ENCODE peak calls at places on chromosomes 13 and 19, in six cellular contexts. P is AG09319; R is choroid plexus epithelial cell; V is D721Med; F is stimulated activated CD4-positive, alpha-beta T cell treated with anti-CD3 and anti-CD28 coated beads, Interleukin-1b, Interleukin-23, amount 100 ng/mL, for 1 hour; J is Calu3. W is an unnamed sample.

GRCh38 chr13:107099661-107100060 is 531.7 kb upstream of the ARGLU1 start:
- DNase-seq in P (no peak), R (peak; percentile 45), F (no peak), J (no peak), V (no peak), W (no peak)

GRCh38 chr13:99651016-99651415 is 149.7 kb downstream of the TM9SF2 start:
- DNase-seq in P (no peak), V (no peak), F (no peak), J (no peak), R (no peak), W (no peak)

GRCh38 chr19:10091892-10092641 is 6.0 kb downstream of the SHFL start:
- DNase-seq in F (no peak), J (no peak), R (no peak), V (no peak), P (no peak), W (no peak)

GRCh38 chr13:29884671-29885424 is 34.4 kb upstream of the UBL3 start:
- DNase-seq in V (no peak), F (no peak), J (no peak), P (no peak), R (no peak), W (peak; percentile 39)

GRCh38 chr19:54462713-54463530 is 656 bp downstream of the LENG9 start:
- DNase-seq in R (peak; percentile 70), P (no peak), V (no peak), J (peak; percentile 78), F (peak; percentile 31), W (no peak)

GRCh38 chr19:14406645-14407331 is 12.4 kb downstream of the DDX39A start:
- DNase-seq in J (no peak), V (no peak), R (no peak), P (no peak), F (no peak), W (no peak)

GRCh38 chr13:48201044-48201443 is 32.0 kb upstream of the ITM2B start:
- DNase-seq in V (no peak), F (no peak), J (no peak), P (no peak), R (no peak), W (no peak)

GRCh38 chr13:75715598-75716523 is 79.7 kb downstream of the LMO7 start:
- DNase-seq in F (no peak), V (no peak), R (peak; percentile 67), P (no peak), J (no peak), W (no peak)